ENCODE peak calls at places on chromosomes 6 and 20, in four cellular contexts. One of them, this sample, is unnamed.

GRCh38 chr6:125088963-125089362 is 64.6 kb upstream of the TPD52L1 start:
- DNase-seq in GM12878: no peak
- DNase-seq in K562: no peak
- DNase-seq in WTC11: no peak
- DNase-seq in this sample: no peak

GRCh38 chr20:19953606-19954005 is 63.6 kb upstream of the NAA20 start:
- DNase-seq in WTC11: no peak
- DNase-seq in K562: no peak
- DNase-seq in GM12878: no peak
- DNase-seq in this sample: no peak

GRCh38 chr6:13710552-13711383 is 867 bp downstream of the RANBP9 start:
- DNase-seq in K562: peak
- DNase-seq in WTC11: peak
- DNase-seq in GM12878: no peak
- DNase-seq in this sample: peak

GRCh38 chr6:25876203-25876602 is 2.2 kb upstream of the SLC17A3 start:
- DNase-seq in K562: no peak
- DNase-seq in GM12878: no peak
- DNase-seq in WTC11: no peak
- DNase-seq in this sample: no peak

GRCh38 chr20:46739441-46740213 is 30.2 kb downstream of the SLC2A10 start:
- DNase-seq in GM12878: no peak
- DNase-seq in K562: no peak
- DNase-seq in WTC11: no peak
- DNase-seq in this sample: no peak

GRCh38 chr6:150354754-150355571 is 13.8 kb upstream of the IYD start:
- DNase-seq in K562: no peak
- DNase-seq in GM12878: no peak
- DNase-seq in WTC11: no peak
- DNase-seq in this sample: no peak

GRCh38 chr6:138162104-138162946 is 586 bp downstream of the ARFGEF3 start:
- DNase-seq in WTC11: peak
- DNase-seq in K562: no peak
- DNase-seq in GM12878: no peak
- DNase-seq in this sample: peak

GRCh38 chr6:99434702-99435530 is 9.8 kb upstream of the PNISR start:
- DNase-seq in GM12878: no peak
- DNase-seq in K562: peak
- DNase-seq in WTC11: no peak
- DNase-seq in this sample: peak

GRCh38 chr6:98843274-98844243 is 9.2 kb downstream of the POU3F2 start:
- DNase-seq in WTC11: no peak
- DNase-seq in GM12878: no peak
- DNase-seq in K562: no peak
- DNase-seq in this sample: no peak

GRCh38 chr6:139881728-139882211 is 507.3 kb upstream of the CITED2 start:
- DNase-seq in GM12878: no peak
- DNase-seq in WTC11: peak
- DNase-seq in K562: peak
- DNase-seq in this sample: peak

GRCh38 chr6:150567823-150568383 is 31.8 kb upstream of the PLEKHG1 start:
- DNase-seq in K562: no peak
- DNase-seq in WTC11: no peak
- DNase-seq in GM12878: no peak
- DNase-seq in this sample: no peak

GRCh38 chr6:51792273-51793030 is 295.0 kb downstream of the PKHD1 start:
- DNase-seq in WTC11: no peak
- DNase-seq in K562: no peak
- DNase-seq in GM12878: no peak
- DNase-seq in this sample: no peak

GRCh38 chr20:32189691-32190607 is 17.6 kb downstream of the PLAGL2 start:
- DNase-seq in K562: no peak
- DNase-seq in WTC11: peak
- DNase-seq in GM12878: no peak
- DNase-seq in this sample: peak

GRCh38 chr6:7723041-7723447 is 2.9 kb upstream of the BMP6 start:
- DNase-seq in WTC11: peak
- DNase-seq in K562: peak
- DNase-seq in GM12878: no peak
- DNase-seq in this sample: peak

GRCh38 chr6:33853026-33853425 is 49.2 kb upstream of the MLN start:
- DNase-seq in WTC11: no peak
- DNase-seq in GM12878: no peak
- DNase-seq in K562: no peak
- DNase-seq in this sample: no peak

GRCh38 chr6:150560004-150560883 is 39.4 kb upstream of the PLEKHG1 start:
- DNase-seq in GM12878: no peak
- DNase-seq in K562: peak
- DNase-seq in WTC11: no peak
- DNase-seq in this sample: no peak

GRCh38 chr6:166025149-166025898 is 142.3 kb downstream of the TBXT start:
- DNase-seq in GM12878: no peak
- DNase-seq in WTC11: no peak
- DNase-seq in K562: no peak
- DNase-seq in this sample: no peak

GRCh38 chr20:44614525-44614924 is 32.1 kb downstream of the PKIG start:
- DNase-seq in WTC11: no peak
- DNase-seq in GM12878: no peak
- DNase-seq in K562: no peak
- DNase-seq in this sample: no peak

GRCh38 chr6:156925718-156926607 is 148.8 kb downstream of the ARID1B start:
- DNase-seq in GM12878: no peak
- DNase-seq in WTC11: no peak
- DNase-seq in K562: no peak
- DNase-seq in this sample: no peak

GRCh38 chr6:19470333-19470732 is 366.8 kb upstream of the ID4 start:
- DNase-seq in GM12878: no peak
- DNase-seq in K562: no peak
- DNase-seq in WTC11: no peak
- DNase-seq in this sample: no peak

GRCh38 chr6:11296449-11297375 is 64.2 kb upstream of the NEDD9 start:
- DNase-seq in K562: no peak
- DNase-seq in WTC11: no peak
- DNase-seq in GM12878: no peak
- DNase-seq in this sample: no peak

GRCh38 chr20:49697071-49697470 is 16.6 kb downstream of the B4GALT5 start:
- DNase-seq in GM12878: no peak
- DNase-seq in WTC11: no peak
- DNase-seq in K562: no peak
- DNase-seq in this sample: no peak

GRCh38 chr20:48025061-48025515 is 239.8 kb upstream of the SULF2 start:
- DNase-seq in GM12878: no peak
- DNase-seq in WTC11: peak
- DNase-seq in K562: no peak
- DNase-seq in this sample: peak

GRCh38 chr6:54805077-54805476 is 41.5 kb upstream of the FAM83B start:
- DNase-seq in GM12878: no peak
- DNase-seq in WTC11: no peak
- DNase-seq in K562: no peak
- DNase-seq in this sample: no peak
- TF ChIP-seq USF1 in GM12878: no peak
- TF ChIP-seq USF1 in WTC11: no peak
- TF ChIP-seq USF1 in K562: no peak
- TF ChIP-seq USF1 in this sample: no peak

GRCh38 chr6:54515713-54516112 is 207.5 kb downstream of the TINAG start:
- DNase-seq in K562: no peak
- DNase-seq in GM12878: no peak
- DNase-seq in WTC11: no peak
- DNase-seq in this sample: no peak
- TF ChIP-seq USF1 in K562: no peak
- TF ChIP-seq USF1 in GM12878: no peak
- TF ChIP-seq USF1 in WTC11: no peak
- TF ChIP-seq USF1 in this sample: no peak

GRCh38 chr6:53493635-53494025 is 51.3 kb downstream of the GCLC start:
- DNase-seq in WTC11: no peak
- DNase-seq in K562: no peak
- DNase-seq in GM12878: no peak
- DNase-seq in this sample: no peak
- TF ChIP-seq USF1 in WTC11: no peak
- TF ChIP-seq USF1 in K562: no peak
- TF ChIP-seq USF1 in GM12878: no peak
- TF ChIP-seq USF1 in this sample: no peak

GRCh38 chr6:106462923-106463557 is 102.5 kb downstream of the CRYBG1 start:
- DNase-seq in K562: no peak
- DNase-seq in WTC11: no peak
- DNase-seq in GM12878: no peak
- DNase-seq in this sample: no peak
- TF ChIP-seq USF1 in K562: no peak
- TF ChIP-seq USF1 in WTC11: no peak
- TF ChIP-seq USF1 in GM12878: no peak
- TF ChIP-seq USF1 in this sample: no peak

GRCh38 chr6:114465511-114465910 is 122.7 kb upstream of the HS3ST5 start:
- DNase-seq in GM12878: no peak
- DNase-seq in K562: no peak
- DNase-seq in WTC11: no peak
- DNase-seq in this sample: no peak

GRCh38 chr6:114471450-114471849 is 128.6 kb upstream of the HS3ST5 start:
- DNase-seq in WTC11: peak
- DNase-seq in GM12878: no peak
- DNase-seq in K562: no peak
- DNase-seq in this sample: no peak

GRCh38 chr6:114467931-114468330 is 125.1 kb upstream of the HS3ST5 start:
- DNase-seq in GM12878: no peak
- DNase-seq in K562: no peak
- DNase-seq in WTC11: no peak
- DNase-seq in this sample: no peak
- TF ChIP-seq USF1 in GM12878: no peak
- TF ChIP-seq USF1 in K562: no peak
- TF ChIP-seq USF1 in WTC11: no peak
- TF ChIP-seq USF1 in this sample: no peak

DNA sequence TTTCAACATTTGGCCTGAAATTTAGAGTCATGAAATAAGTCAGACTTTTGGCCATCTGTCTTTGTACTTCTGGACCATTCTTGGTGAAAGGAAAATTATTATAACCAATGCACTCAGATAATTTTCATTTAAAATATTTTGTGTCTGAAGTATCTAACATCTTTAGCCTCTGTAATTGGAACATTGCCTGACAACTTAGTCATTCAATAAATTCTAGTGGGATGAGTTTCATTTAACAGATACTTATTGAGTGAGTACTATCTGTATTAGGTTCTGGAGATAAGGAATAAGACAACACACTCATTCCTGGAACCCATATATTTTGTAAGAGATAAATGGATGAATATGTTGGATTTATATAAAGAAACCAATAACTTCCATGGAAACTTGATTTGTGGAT is 536.0 kb downstream of the BCKDHB start:
- DNase-seq in GM12878: no peak
- DNase-seq in K562: no peak
- DNase-seq in WTC11: no peak
- DNase-seq in this sample: no peak
- TF ChIP-seq USF1 in GM12878: no peak
- TF ChIP-seq USF1 in K562: no peak
- TF ChIP-seq USF1 in WTC11: no peak
- TF ChIP-seq USF1 in this sample: no peak

GRCh38 chr20:62710221-62710885 is 1.7 kb downstream of the NTSR1 start:
- DNase-seq in GM12878: no peak
- DNase-seq in WTC11: no peak
- DNase-seq in K562: no peak
- DNase-seq in this sample: no peak

GRCh38 chr20:62709537-62709905 is 885 bp downstream of the NTSR1 start:
- DNase-seq in K562: no peak
- DNase-seq in GM12878: no peak
- DNase-seq in WTC11: no peak
- DNase-seq in this sample: no peak

GRCh38 chr20:62712606-62713005 is 4.0 kb downstream of the NTSR1 start:
- DNase-seq in GM12878: no peak
- DNase-seq in K562: no peak
- DNase-seq in WTC11: no peak
- DNase-seq in this sample: no peak

GRCh38 chr20:62711703-62712101 is 3.1 kb downstream of the NTSR1 start:
- DNase-seq in GM12878: no peak
- DNase-seq in WTC11: no peak
- DNase-seq in K562: peak
- DNase-seq in this sample: no peak

DNA sequence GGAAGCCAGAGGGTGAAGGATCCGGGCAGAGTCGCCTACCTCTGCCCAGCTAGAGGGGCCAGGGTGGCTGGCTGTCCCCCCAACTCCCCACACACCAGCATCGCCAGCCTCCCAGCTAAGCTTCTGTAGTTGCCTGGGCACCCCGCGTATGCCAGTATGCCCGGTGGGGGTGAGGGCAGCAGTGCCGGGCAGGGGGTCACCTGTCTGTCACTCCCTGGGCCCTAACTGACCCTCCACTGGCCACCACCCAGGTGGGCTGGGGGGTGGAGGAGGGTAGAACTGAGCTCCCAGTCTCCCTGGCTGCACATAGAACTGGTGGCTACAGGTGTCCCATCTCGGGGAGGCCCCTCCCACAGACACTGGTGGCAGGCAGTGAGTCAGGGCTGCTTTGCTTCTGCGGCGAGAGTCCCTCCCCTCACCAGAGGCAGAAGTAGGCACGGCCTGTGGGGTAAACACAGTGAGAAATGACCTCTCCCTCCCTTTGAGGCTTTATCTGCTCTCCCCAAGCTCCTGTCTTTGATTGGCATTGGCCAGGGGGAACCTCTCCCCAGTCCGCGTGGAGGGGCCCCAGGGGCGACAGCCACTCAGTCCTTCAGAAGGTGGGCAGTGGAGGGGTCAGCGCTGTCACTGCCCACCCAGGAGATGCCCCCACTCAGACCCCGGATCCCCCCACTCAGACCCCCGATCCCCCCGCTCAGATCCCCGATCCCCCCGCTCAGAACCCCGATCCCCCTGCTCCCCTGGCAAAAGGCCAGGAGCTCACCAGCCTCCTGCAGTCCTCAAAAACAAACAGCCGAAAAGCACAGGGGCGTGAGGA is 2.5 kb downstream of the NTSR1 start:
- DNase-seq in K562: peak
- DNase-seq in WTC11: no peak
- DNase-seq in GM12878: no peak
- DNase-seq in this sample: peak
- TF ChIP-seq USF1 in K562: no peak
- TF ChIP-seq USF1 in WTC11: no peak
- TF ChIP-seq USF1 in GM12878: no peak
- TF ChIP-seq USF1 in this sample: no peak